ENCODE peak calls at places on chromosomes 6 and 20, in eight cellular contexts. N is aorta, F is PC-3, X is A549, H is neural progenitor cell, A is hepatocyte, E is Panc1, J is uterus. D is an unnamed sample.

GRCh38 chr6:79453558-79454042 is 83.6 kb downstream of the LCA5 start:
- DNase-seq in F (no peak), H (no peak), A (no peak), J (no peak), N (no peak), X (no peak), E (no peak), D (no peak)

GRCh38 chr20:47464380-47465101 is 37.1 kb upstream of the NCOA3 start:
- DNase-seq in E (peak; percentile 98), F (peak; percentile 100), N (peak; percentile 57), J (no peak), A (peak; percentile 93), H (no peak), X (peak; percentile 97), D (peak; percentile 87)

GRCh38 chr6:82220167-82220566 is 27.4 kb downstream of the IBTK start:
- DNase-seq in A (no peak), F (no peak), E (no peak), N (no peak), H (no peak), J (no peak), X (no peak), D (no peak)

GRCh38 chr6:159440907-159441703 is 251.9 kb downstream of the SOD2 start:
- DNase-seq in J (no peak), H (no peak), E (no peak), N (no peak), X (no peak), F (no peak), A (no peak), D (peak; percentile 62)

GRCh38 chr6:72140795-72141194 is 254.4 kb downstream of the RIMS1 start:
- DNase-seq in E (peak; percentile 15), X (no peak), A (no peak), F (peak; percentile 33), H (no peak), N (no peak), J (no peak), D (peak; percentile 31)

GRCh38 chr6:145813285-145814034 is 1.1 kb downstream of the FBXO30 start:
- DNase-seq in E (peak; percentile 20), J (no peak), H (no peak), N (no peak), A (peak; percentile 11), F (peak; percentile 72), X (no peak), D (peak; percentile 48)

GRCh38 chr6:105604593-105604905 is 201.7 kb upstream of the PREP start:
- DNase-seq in E (no peak), N (no peak), A (no peak), J (no peak), H (no peak), X (no peak), F (no peak), D (no peak)

GRCh38 chr6:119284861-119285521 is 64.6 kb downstream of the MAN1A1 start:
- DNase-seq in X (no peak), J (no peak), E (no peak), F (peak; percentile 34), A (no peak), H (peak; percentile 45), N (no peak), D (no peak)

GRCh38 chr20:1997483-1998192 is 3.8 kb upstream of the PDYN start:
- DNase-seq in A (no peak), X (no peak), J (no peak), E (no peak), H (no peak), N (no peak), F (no peak), D (no peak)

GRCh38 chr6:111382476-111383294 is 100.3 kb downstream of the REV3L start:
- DNase-seq in N (peak; percentile 69), F (no peak), X (no peak), E (no peak), H (no peak), A (no peak), J (no peak), D (no peak)

GRCh38 chr20:16262594-16262993 is 310.7 kb downstream of the KIF16B start:
- DNase-seq in A (no peak), N (no peak), H (no peak), F (no peak), X (no peak), E (no peak), J (no peak), D (no peak)

GRCh38 chr20:50350510-50351249 is 159.5 kb upstream of the PTPN1 start:
- DNase-seq in H (no peak), F (no peak), N (no peak), E (no peak), J (no peak), X (no peak), A (no peak), D (no peak)

GRCh38 chr20:47546184-47547033 is 44.7 kb downstream of the NCOA3 start:
- DNase-seq in F (peak; percentile 70), E (no peak), J (no peak), N (no peak), A (no peak), H (no peak), X (no peak), D (no peak)

GRCh38 chr20:46013826-46014516 is 5.3 kb downstream of the MMP9 start:
- DNase-seq in X (peak; percentile 68), H (peak; percentile 90), A (peak; percentile 84), J (peak; percentile 35), N (no peak), F (peak; percentile 82), E (no peak), D (peak; percentile 76)

GRCh38 chr6:63649847-63650265 is 14.3 kb downstream of the PHF3 start:
- DNase-seq in N (no peak), J (no peak), X (no peak), H (no peak), E (no peak), F (peak; percentile 63), A (no peak), D (no peak)

GRCh38 chr6:134910596-134910935 is 39.3 kb downstream of the ALDH8A1 start:
- DNase-seq in E (no peak), F (no peak), H (no peak), J (no peak), N (no peak), X (no peak), A (no peak), D (no peak)

GRCh38 chr6:134908906-134909516 is 40.9 kb downstream of the ALDH8A1 start:
- DNase-seq in N (peak; percentile 85), X (peak; percentile 58), A (peak; percentile 59), H (no peak), F (peak; percentile 84), E (peak; percentile 90), J (peak; percentile 87), D (peak; percentile 26)

GRCh38 chr6:134909701-134910595 is 40.0 kb downstream of the ALDH8A1 start:
- DNase-seq in F (no peak), H (no peak), E (no peak), A (no peak), X (no peak), N (no peak), J (no peak), D (no peak)

DNA sequence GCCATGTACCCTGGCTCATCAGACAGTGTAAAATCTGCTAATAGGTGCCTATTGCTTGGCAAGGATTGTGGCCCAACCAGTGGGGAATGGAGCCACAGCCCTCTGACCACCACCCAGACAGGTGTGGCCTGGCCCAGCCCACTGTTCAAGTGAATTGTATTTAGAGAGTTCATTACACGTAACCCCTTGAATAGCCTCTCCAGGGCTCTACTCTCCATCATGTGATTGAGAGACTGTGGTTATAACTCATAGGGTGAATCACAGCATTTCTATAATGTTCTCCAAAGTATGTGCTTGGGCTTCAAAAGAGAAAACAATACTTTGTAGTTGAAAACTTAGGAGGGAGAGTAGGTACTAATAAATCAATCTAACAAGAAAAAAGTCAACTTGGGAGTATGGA is 38.4 kb downstream of the ALDH8A1 start:
- DNase-seq in E (no peak), J (no peak), N (no peak), A (no peak), H (no peak), F (peak; percentile 61), X (no peak), D (no peak)
- H3K27ac ChIP-seq in E (no peak overlapping the region), J (peak overlapping the region; percentile 26), N (no peak overlapping the region), A (no peak overlapping the region), H (no peak overlapping the region), F (peak overlapping the region; percentile 6), X (no peak overlapping the region), D (no peak overlapping the region)

DNA sequence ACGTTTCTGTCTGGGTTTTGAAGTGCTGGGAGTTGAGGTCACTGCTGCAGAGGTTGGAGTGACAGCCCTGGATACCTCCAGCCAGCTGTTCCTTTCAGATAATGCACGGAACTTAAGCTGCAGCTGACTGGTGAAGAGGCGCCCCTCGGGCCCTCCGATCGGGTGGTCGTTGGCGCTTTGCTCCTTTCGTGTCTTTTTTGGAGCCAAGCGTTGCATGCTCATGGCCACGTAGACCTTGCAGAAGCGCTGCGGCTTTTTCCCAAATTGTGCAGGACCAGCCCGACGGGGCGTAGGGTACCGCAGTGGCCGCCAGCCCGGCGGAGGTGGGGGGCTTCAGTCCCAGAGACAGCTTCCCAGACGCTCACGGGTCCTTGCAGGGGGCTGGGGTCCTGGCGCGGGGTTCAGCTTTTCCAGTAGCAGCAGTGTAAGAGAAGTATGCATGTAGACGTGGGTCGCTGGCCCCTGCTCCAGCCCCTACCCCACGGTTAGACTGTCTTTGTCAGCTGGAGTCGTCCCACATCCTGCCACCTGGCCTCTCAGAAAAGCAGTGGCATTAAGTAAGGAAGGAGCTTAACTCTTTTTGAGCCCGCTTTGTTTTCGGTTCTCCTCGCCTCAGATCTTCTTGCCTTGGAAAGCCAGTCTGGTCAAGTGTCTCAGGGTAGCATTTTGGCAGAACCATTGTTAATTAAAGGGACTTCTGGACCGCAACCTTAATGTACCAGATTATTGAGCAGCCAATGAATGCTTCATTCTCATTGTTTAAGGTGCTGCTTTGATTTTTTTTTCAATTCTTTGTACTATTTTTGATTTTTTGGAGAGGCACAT is 838 bp downstream of the TNFAIP3 start:
- DNase-seq in H (peak; percentile 80), F (peak; percentile 22), J (no peak), E (no peak), N (peak; percentile 54), X (no peak), A (no peak), D (no peak)
- H3K4me1 ChIP-seq in H (peaks cover 63% of the 10 kb centered on the region), F (peaks cover 39% of the 10 kb centered on the region), J (no peaks in the 10 kb centered on the region), E (peaks cover 26% of the 10 kb centered on the region), N (no peaks in the 10 kb centered on the region), X (peaks cover 18% of the 10 kb centered on the region), A (peaks cover 15% of the 10 kb centered on the region), D (peaks cover 8% of the 10 kb centered on the region)

GRCh38 chr6:69022991-69023390 is 387.9 kb downstream of the ADGRB3 start:
- DNase-seq in F (peak; percentile 43), E (no peak), H (no peak), N (no peak), J (no peak), A (no peak), X (no peak), D (no peak)

GRCh38 chr6:69026243-69026642 is 391.2 kb downstream of the ADGRB3 start:
- DNase-seq in X (no peak), H (no peak), N (no peak), J (no peak), E (no peak), F (peak; percentile 26), A (no peak), D (no peak)

GRCh38 chr6:69027861-69028260 is 392.8 kb downstream of the ADGRB3 start:
- DNase-seq in H (no peak), N (no peak), F (no peak), J (no peak), X (no peak), E (no peak), A (no peak), D (no peak)

GRCh38 chr6:69026715-69027114 is 391.6 kb downstream of the ADGRB3 start:
- DNase-seq in N (no peak), J (no peak), A (no peak), E (no peak), X (no peak), H (no peak), F (no peak), D (no peak)
- H3K27ac ChIP-seq in N (no peak overlapping the region), J (no peak overlapping the region), A (no peak overlapping the region), E (no peak overlapping the region), X (no peak overlapping the region), H (no peak overlapping the region), F (peak overlapping the region; percentile 76), D (no peak overlapping the region)

GRCh38 chr20:48702388-48703041 is 125.3 kb downstream of the PREX1 start:
- DNase-seq in E (no peak), J (no peak), H (no peak), F (no peak), A (no peak), X (no peak), N (peak; percentile 49), D (no peak)
- H3K4me1 ChIP-seq in E (no peaks in the 10 kb centered on the region), J (no peaks in the 10 kb centered on the region), H (no peaks in the 10 kb centered on the region), F (peaks cover 9% of the 10 kb centered on the region), A (peaks cover 25% of the 10 kb centered on the region), X (peaks cover 13% of the 10 kb centered on the region), N (peaks cover 9% of the 10 kb centered on the region), D (peaks cover 59% of the 10 kb centered on the region)

D was measured in A673.